ENCODE peak calls at places on chromosomes 12 and 14, in five cellular contexts. G, L, P, I and C are unnamed samples.

GRCh38 chr14:99185436-99186068 is 86.4 kb downstream of the BCL11B start:
- DNase-seq in G (no peak), L (no peak), P (no peak), I (no peak), C (no peak)

GRCh38 chr12:98399532-98399931 is 115.9 kb upstream of the TMPO start:
- DNase-seq in G (peak; percentile 51), L (peak; percentile 66), P (peak; percentile 43), I (peak; percentile 59), C (peak; percentile 78)

GRCh38 chr12:114692558-114693531 is 8.9 kb upstream of the TBX3 start:
- DNase-seq in G (no peak), L (no peak), P (no peak), I (no peak), C (no peak)

GRCh38 chr14:102606296-102606695 is 13.8 kb downstream of the RCOR1 start:
- DNase-seq in G (no peak), L (peak; percentile 30), P (no peak), I (no peak), C (peak; percentile 15)

GRCh38 chr14:99603471-99603933 is 505 bp downstream of the CCDC85C start:
- DNase-seq in G (no peak), L (no peak), P (no peak), I (no peak), C (peak; percentile 64)

GRCh38 chr14:44529026-44529425 is 21.9 kb upstream of the FSCB start:
- DNase-seq in G (no peak), L (no peak), P (no peak), I (no peak), C (no peak)

GRCh38 chr14:90409209-90409730 is 12.4 kb downstream of the CALM1 start:
- DNase-seq in G (peak; percentile 98), L (peak; percentile 60), P (no peak), I (no peak), C (no peak)

GRCh38 chr14:23438130-23438893 is 2.9 kb upstream of the MYH7 start:
- DNase-seq in G (no peak), L (no peak), P (no peak), I (no peak), C (no peak)

GRCh38 chr12:31353730-31354708 is 28.1 kb upstream of the SINHCAF start:
- DNase-seq in G (no peak), L (peak; percentile 66), P (no peak), I (no peak), C (no peak)